ENCODE peak calls at places on chromosomes 6 and 20, in five cellular contexts. One of them, this sample, is unnamed.

GRCh38 chr20:51176846-51177245 is 153.9 kb upstream of the KCNG1 start:
- DNase-seq in body of pancreas: no peak
- DNase-seq in pancreas: no peak
- DNase-seq in psoas muscle: no peak
- DNase-seq in fibroblast of lung: peak; percentile 81
- DNase-seq in this sample: no peak

GRCh38 chr6:136607932-136608772 is 57.9 kb upstream of the MAP7 start:
- DNase-seq in psoas muscle: peak; percentile 67
- DNase-seq in body of pancreas: peak; percentile 77
- DNase-seq in fibroblast of lung: peak; percentile 49
- DNase-seq in pancreas: peak; percentile 62
- DNase-seq in this sample: no peak

GRCh38 chr20:46743088-46743487 is 33.6 kb downstream of the SLC2A10 start:
- DNase-seq in fibroblast of lung: no peak
- DNase-seq in psoas muscle: no peak
- DNase-seq in body of pancreas: no peak
- DNase-seq in pancreas: no peak
- DNase-seq in this sample: no peak

GRCh38 chr6:4607026-4607704 is 169.0 kb upstream of the CDYL start:
- DNase-seq in body of pancreas: peak; percentile 42
- DNase-seq in pancreas: peak; percentile 8
- DNase-seq in psoas muscle: peak; percentile 57
- DNase-seq in fibroblast of lung: peak; percentile 96
- DNase-seq in this sample: peak; percentile 25

GRCh38 chr6:30357678-30358339 is 12.9 kb downstream of the RPP21 start:
- DNase-seq in psoas muscle: no peak
- DNase-seq in pancreas: peak; percentile 15
- DNase-seq in fibroblast of lung: peak; percentile 64
- DNase-seq in body of pancreas: peak; percentile 43
- DNase-seq in this sample: peak; percentile 19

GRCh38 chr6:168058691-168059551 is 20.1 kb downstream of the FRMD1 start:
- DNase-seq in psoas muscle: no peak
- DNase-seq in pancreas: no peak
- DNase-seq in fibroblast of lung: no peak
- DNase-seq in body of pancreas: no peak
- DNase-seq in this sample: no peak

GRCh38 chr6:105793132-105793531 is 293.0 kb upstream of the PRDM1 start:
- DNase-seq in fibroblast of lung: no peak
- DNase-seq in psoas muscle: no peak
- DNase-seq in pancreas: no peak
- DNase-seq in body of pancreas: no peak
- DNase-seq in this sample: no peak

GRCh38 chr20:17505664-17506517 is 25.3 kb downstream of the BFSP1 start:
- DNase-seq in pancreas: no peak
- DNase-seq in psoas muscle: no peak
- DNase-seq in fibroblast of lung: peak; percentile 61
- DNase-seq in body of pancreas: no peak
- DNase-seq in this sample: no peak

GRCh38 chr6:76984572-76984971 is 478.7 kb downstream of the HTR1B start:
- DNase-seq in psoas muscle: no peak
- DNase-seq in pancreas: no peak
- DNase-seq in body of pancreas: no peak
- DNase-seq in fibroblast of lung: no peak
- DNase-seq in this sample: no peak

GRCh38 chr6:46638650-46639049 is 14.0 kb downstream of the CYP39A1 start:
- DNase-seq in fibroblast of lung: no peak
- DNase-seq in pancreas: no peak
- DNase-seq in body of pancreas: no peak
- DNase-seq in psoas muscle: no peak
- DNase-seq in this sample: no peak

GRCh38 chr6:147724454-147724853 is 216.0 kb downstream of the SAMD5 start:
- DNase-seq in psoas muscle: no peak
- DNase-seq in body of pancreas: no peak
- DNase-seq in pancreas: no peak
- DNase-seq in fibroblast of lung: no peak
- DNase-seq in this sample: no peak

GRCh38 chr6:11373208-11373607 is 140.7 kb upstream of the NEDD9 start:
- DNase-seq in body of pancreas: no peak
- DNase-seq in fibroblast of lung: no peak
- DNase-seq in pancreas: no peak
- DNase-seq in psoas muscle: no peak
- DNase-seq in this sample: no peak

GRCh38 chr20:62136283-62137091 is 6.7 kb downstream of the PSMA7 start:
- DNase-seq in fibroblast of lung: peak; percentile 54
- DNase-seq in psoas muscle: peak; percentile 83
- DNase-seq in pancreas: peak; percentile 45
- DNase-seq in body of pancreas: peak; percentile 65
- DNase-seq in this sample: no peak

GRCh38 chr6:43097098-43097489 is 21.0 kb downstream of the PTK7 start:
- DNase-seq in psoas muscle: no peak
- DNase-seq in body of pancreas: no peak
- DNase-seq in pancreas: no peak
- DNase-seq in fibroblast of lung: no peak
- DNase-seq in this sample: no peak

GRCh38 chr20:9203081-9203447 is 134.2 kb downstream of the PLCB4 start:
- DNase-seq in body of pancreas: no peak
- DNase-seq in psoas muscle: no peak
- DNase-seq in fibroblast of lung: peak; percentile 32
- DNase-seq in pancreas: no peak
- DNase-seq in this sample: no peak

GRCh38 chr20:29878777-29879442 is 1378.6 kb upstream of the DEFB115 start:
- DNase-seq in psoas muscle: peak; percentile 55
- DNase-seq in body of pancreas: no peak
- DNase-seq in pancreas: no peak
- DNase-seq in fibroblast of lung: no peak
- DNase-seq in this sample: no peak

GRCh38 chr20:31860431-31861345 is 9.6 kb downstream of the DUSP15 start:
- DNase-seq in psoas muscle: peak; percentile 20
- DNase-seq in pancreas: no peak
- DNase-seq in fibroblast of lung: no peak
- DNase-seq in body of pancreas: peak; percentile 58
- DNase-seq in this sample: peak; percentile 73

GRCh38 chr6:117399126-117399525 is 26.6 kb downstream of the ROS1 start:
- DNase-seq in psoas muscle: no peak
- DNase-seq in pancreas: no peak
- DNase-seq in fibroblast of lung: no peak
- DNase-seq in body of pancreas: no peak
- DNase-seq in this sample: no peak

GRCh38 chr20:2820084-2820895 is 4.1 kb downstream of the TMEM239 start:
- DNase-seq in pancreas: no peak
- DNase-seq in fibroblast of lung: peak; percentile 63
- DNase-seq in psoas muscle: no peak
- DNase-seq in body of pancreas: no peak
- DNase-seq in this sample: no peak

GRCh38 chr6:104227502-104227901 is 632.2 kb downstream of the HACE1 start:
- DNase-seq in psoas muscle: no peak
- DNase-seq in body of pancreas: no peak
- DNase-seq in pancreas: no peak
- DNase-seq in fibroblast of lung: no peak
- DNase-seq in this sample: no peak

DNA sequence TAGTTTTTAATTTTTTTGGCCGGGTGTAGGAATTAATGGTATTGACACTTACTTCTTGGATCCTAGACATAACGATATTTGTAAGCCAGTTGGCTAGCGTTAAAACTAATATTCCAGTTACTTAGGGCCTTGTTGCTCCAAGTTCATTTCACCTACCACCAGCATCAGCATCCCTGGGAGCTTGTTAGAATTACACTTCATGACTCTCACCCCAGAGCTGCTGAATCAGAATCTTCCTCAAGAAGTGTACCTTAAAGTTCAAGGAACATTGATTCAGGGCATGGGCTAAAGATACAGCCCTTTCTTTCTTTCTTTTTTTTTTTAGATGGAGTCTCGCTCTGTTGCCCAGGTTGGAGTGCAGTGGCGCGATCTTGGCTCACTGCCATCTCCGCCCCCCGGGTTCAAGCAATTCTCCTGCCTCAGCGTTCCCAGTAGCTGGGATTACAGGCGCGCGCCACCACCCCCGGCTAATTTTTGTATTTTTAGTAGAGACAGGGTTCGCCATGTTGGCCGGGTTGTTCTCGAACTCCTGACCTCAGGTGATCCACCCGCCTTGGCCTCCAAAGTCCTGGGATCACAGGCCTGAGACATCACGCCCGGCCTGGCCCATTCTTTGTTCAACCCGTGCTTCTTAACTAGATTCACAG is 1.1 kb downstream of the SLX4IP start:
- DNase-seq in fibroblast of lung: no peak
- DNase-seq in body of pancreas: no peak
- DNase-seq in psoas muscle: no peak
- DNase-seq in pancreas: no peak
- DNase-seq in this sample: no peak
- H3K4me3 ChIP-seq in fibroblast of lung: no peak overlapping the region
- H3K4me3 ChIP-seq in body of pancreas: no peak overlapping the region
- H3K4me3 ChIP-seq in psoas muscle: no peak overlapping the region
- H3K4me3 ChIP-seq in pancreas: no peak overlapping the region
- H3K4me3 ChIP-seq in this sample: peak overlapping the region; percentile 87

DNA sequence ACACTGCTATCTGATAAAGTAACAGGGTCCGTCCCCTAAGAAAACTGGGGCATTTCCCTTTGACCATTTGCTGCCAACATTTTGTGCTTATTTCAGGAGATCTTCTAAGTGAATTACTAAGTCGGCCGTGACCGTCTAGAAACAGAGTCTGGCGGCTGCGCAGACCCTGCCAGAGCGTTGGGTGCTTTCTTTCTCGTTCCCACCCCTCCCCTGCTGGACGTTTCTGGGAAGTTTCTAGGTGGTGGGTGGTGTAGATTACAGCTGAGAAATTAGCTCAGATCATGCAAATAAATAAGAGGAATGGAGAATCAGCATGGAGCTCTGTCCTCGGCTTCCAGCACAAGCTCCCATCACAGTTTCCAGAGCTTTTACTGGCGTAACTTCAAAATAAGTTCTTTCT is 128.0 kb downstream of the MYLK4 start:
- DNase-seq in body of pancreas: no peak
- DNase-seq in psoas muscle: no peak
- DNase-seq in pancreas: no peak
- DNase-seq in fibroblast of lung: no peak
- DNase-seq in this sample: no peak
- TF ChIP-seq CTCF in body of pancreas: no peak
- TF ChIP-seq CTCF in psoas muscle: no peak
- TF ChIP-seq CTCF in pancreas: no peak
- TF ChIP-seq CTCF in fibroblast of lung: peak; percentile 16
- TF ChIP-seq CTCF in this sample: no peak

GRCh38 chr6:166541876-166542579 is 44.5 kb downstream of the RAMACL start:
- DNase-seq in body of pancreas: no peak
- DNase-seq in fibroblast of lung: no peak
- DNase-seq in pancreas: no peak
- DNase-seq in psoas muscle: no peak
- DNase-seq in this sample: no peak
- H3K4me3 ChIP-seq in body of pancreas: no peak overlapping the region
- H3K4me3 ChIP-seq in fibroblast of lung: no peak overlapping the region
- H3K4me3 ChIP-seq in pancreas: no peak overlapping the region
- H3K4me3 ChIP-seq in psoas muscle: no peak overlapping the region
- H3K4me3 ChIP-seq in this sample: no peak overlapping the region

GRCh38 chr6:149545258-149545753 is 537 bp downstream of the PPIL4 start:
- DNase-seq in psoas muscle: peak; percentile 57
- DNase-seq in pancreas: peak; percentile 45
- DNase-seq in fibroblast of lung: peak; percentile 70
- DNase-seq in body of pancreas: peak; percentile 35
- DNase-seq in this sample: no peak
- TF ChIP-seq CTCF in psoas muscle: peak; percentile 4
- TF ChIP-seq CTCF in pancreas: no peak
- TF ChIP-seq CTCF in fibroblast of lung: no peak
- TF ChIP-seq CTCF in body of pancreas: no peak
- TF ChIP-seq CTCF in this sample: no peak

DNA sequence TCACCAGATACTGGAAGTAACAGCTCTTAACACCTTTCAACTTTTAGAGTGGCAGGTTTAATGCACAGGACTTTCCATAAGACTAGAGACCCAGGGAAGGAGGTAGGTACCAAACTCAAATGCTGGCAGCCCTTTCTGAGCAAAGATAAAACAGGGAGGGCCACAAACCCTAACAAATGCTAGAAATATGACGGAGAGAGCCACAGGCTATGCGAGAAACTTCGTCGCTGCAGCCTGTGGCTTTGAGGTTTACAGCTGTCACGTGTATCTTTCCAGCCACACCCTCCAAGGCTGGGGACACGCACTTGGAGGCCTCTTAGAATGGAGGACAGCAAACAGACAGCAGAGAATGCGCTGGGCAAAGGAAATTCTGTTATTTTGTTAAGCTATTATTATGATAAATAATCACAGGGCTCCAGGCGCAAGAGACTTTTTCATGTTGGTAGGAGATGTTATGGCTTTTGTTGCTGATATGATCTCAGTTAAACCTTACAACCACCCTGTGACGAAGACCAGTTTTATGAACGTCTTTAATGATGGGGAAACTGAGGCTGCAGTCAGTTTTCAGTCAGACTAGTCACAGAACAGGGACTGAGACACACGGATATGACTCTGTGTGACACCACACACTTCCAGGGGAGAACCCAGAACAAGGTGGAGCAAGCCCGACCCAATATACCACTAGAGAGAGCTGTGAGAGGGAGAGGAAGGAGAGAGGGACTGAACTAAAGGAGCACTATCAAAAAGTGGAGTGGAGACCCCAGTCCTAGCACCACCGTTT is 2.0 kb downstream of the TRAM2 start:
- DNase-seq in pancreas: no peak
- DNase-seq in body of pancreas: no peak
- DNase-seq in fibroblast of lung: peak; percentile 67
- DNase-seq in psoas muscle: no peak
- DNase-seq in this sample: no peak
- H3K4me3 ChIP-seq in pancreas: no peak overlapping the region
- H3K4me3 ChIP-seq in body of pancreas: no peak overlapping the region
- H3K4me3 ChIP-seq in fibroblast of lung: peak overlapping the region; percentile 99
- H3K4me3 ChIP-seq in psoas muscle: peak overlapping the region; percentile 98
- H3K4me3 ChIP-seq in this sample: no peak overlapping the region

GRCh38 chr6:165884813-165885765 is 222.0 kb upstream of the PDE10A start:
- DNase-seq in body of pancreas: peak; percentile 70
- DNase-seq in fibroblast of lung: peak; percentile 52
- DNase-seq in psoas muscle: peak; percentile 75
- DNase-seq in pancreas: peak; percentile 44
- DNase-seq in this sample: peak; percentile 8
- TF ChIP-seq CTCF in body of pancreas: peak; percentile 86
- TF ChIP-seq CTCF in fibroblast of lung: peak; percentile 90
- TF ChIP-seq CTCF in psoas muscle: peak; percentile 67
- TF ChIP-seq CTCF in pancreas: peak; percentile 80
- TF ChIP-seq CTCF in this sample: peak; percentile 93